ENCODE peak calls at places on chromosome 11, in four cellular contexts. C is lower lobe of right lung, I is 8988T, F is AG09319. H is an unnamed sample.
A peak's percentile ranks its signal among the peaks of the same experiment; 100 is the strongest.

GRCh38 chr11:62601114-62601363 is 626 bp downstream of the MTA2 start:
- DNase-seq in C (no peak), I (no peak), F (no peak), H (no peak)

GRCh38 chr11:73752216-73752867 is 8.5 kb downstream of the RAB6A start:
- DNase-seq in C (peak; percentile 84), I (no peak), F (no peak), H (no peak)

GRCh38 chr11:120354779-120355178 is 18.6 kb downstream of the ARHGEF12 start:
- DNase-seq in C (no peak), I (no peak), F (no peak), H (no peak)

GRCh38 chr11:72743321-72744221 is 8.6 kb downstream of the ARAP1 start:
- DNase-seq in C (no peak), I (no peak), F (no peak), H (no peak)

GRCh38 chr11:111331711-111332479 is 33.5 kb downstream of the POU2AF3 start:
- DNase-seq in C (no peak), I (no peak), F (peak; percentile 27), H (no peak)

GRCh38 chr11:118217575-118217974 is 7.2 kb downstream of the JAML start:
- DNase-seq in C (no peak), I (no peak), F (no peak), H (no peak)

GRCh38 chr11:124747406-124748099 is 4.5 kb downstream of the VSIG2 start:
- DNase-seq in C (no peak), I (no peak), F (no peak), H (no peak)

GRCh38 chr11:84719935-84720577 is 907.1 kb downstream of the DLG2 start:
- DNase-seq in C (peak; percentile 31), I (no peak), F (no peak), H (no peak)

GRCh38 chr11:6541356-6541755 is 44.3 kb downstream of the DNHD1 start:
- DNase-seq in C (no peak), I (no peak), F (no peak), H (no peak)

GRCh38 chr11:62721994-62722393 is 5.3 kb downstream of the HNRNPUL2 start:
- DNase-seq in C (no peak), I (peak; percentile 53), F (no peak), H (no peak)

GRCh38 chr11:58503361-58503856 is 4.5 kb downstream of the OR5B21 start:
- DNase-seq in C (no peak), I (no peak), F (no peak), H (no peak)

GRCh38 chr11:19071255-19071654 is 10.7 kb upstream of the MRGPRX2 start:
- DNase-seq in C (peak; percentile 73), I (peak; percentile 52), F (peak; percentile 69), H (peak; percentile 74)

GRCh38 chr11:133681901-133682300 is 149.6 kb upstream of the OPCML start:
- DNase-seq in C (no peak), I (no peak), F (no peak), H (no peak)

GRCh38 chr11:106391771-106392412 is 314.4 kb downstream of the AASDHPPT start:
- DNase-seq in C (no peak), I (no peak), F (peak; percentile 10), H (no peak)

H was measured in right atrium auricular region.